ENCODE peak calls at places on chromosome 1, in four cellular contexts. Z is H9, M is hepatocyte, O is uterus. J is an unnamed sample.

GRCh38 chr1:102182603-102183260 is 186.0 kb upstream of the OLFM3 start:
- DNase-seq in M (no peak), Z (no peak), O (no peak), J (no peak)

GRCh38 chr1:184889902-184890301 is 84.4 kb downstream of the NIBAN1 start:
- DNase-seq in O (no peak), Z (no peak), M (no peak), J (no peak)

GRCh38 chr1:44676484-44677200 is 2.1 kb downstream of the ARMH1 start:
- DNase-seq in M (no peak), Z (no peak), O (no peak), J (no peak)

GRCh38 chr1:53276153-53276901 is 38.0 kb upstream of the MAGOH start:
- DNase-seq in M (no peak), Z (no peak), O (no peak), J (no peak)

GRCh38 chr1:63642901-63643300 is 49.7 kb downstream of the PGM1 start:
- DNase-seq in M (no peak), O (no peak), Z (no peak), J (no peak)

GRCh38 chr1:210597555-210598134 is 268.9 kb downstream of the HHAT start:
- DNase-seq in O (no peak), Z (no peak), M (peak), J (no peak)

GRCh38 chr1:111819566-111819965 is 63.9 kb downstream of the DDX20 start:
- DNase-seq in Z (no peak), M (no peak), O (no peak), J (no peak)

GRCh38 chr1:240500681-240501080 is 111.3 kb downstream of the GREM2 start:
- DNase-seq in O (no peak), Z (no peak), M (no peak), J (no peak)

GRCh38 chr1:208535518-208535917 is 291.3 kb upstream of the PLXNA2 start:
- DNase-seq in O (no peak), M (no peak), Z (no peak), J (no peak)

GRCh38 chr1:19139711-19140110 is 70.4 kb downstream of the UBR4 start:
- DNase-seq in Z (no peak), O (no peak), M (no peak), J (no peak)

GRCh38 chr1:156905176-156905575 is 11.7 kb downstream of the PEAR1 start:
- DNase-seq in O (no peak), Z (no peak), M (no peak), J (no peak)

GRCh38 chr1:218351617-218352438 is 6.7 kb downstream of the TGFB2 start:
- DNase-seq in Z (peak), M (no peak), O (peak), J (no peak)

GRCh38 chr1:59751801-59752200 is 62.9 kb upstream of the HOOK1 start:
- DNase-seq in M (no peak), O (no peak), Z (no peak), J (no peak)

GRCh38 chr1:238258510-238258909 is 367.8 kb upstream of the ZP4 start:
- DNase-seq in Z (no peak), M (no peak), O (no peak), J (no peak)

GRCh38 chr1:15051898-15052528 is 101.5 kb upstream of the TMEM51 start:
- DNase-seq in M (no peak), Z (no peak), O (no peak), J (no peak)

GRCh38 chr1:110102081-110102480 is 10.2 kb upstream of the UBL4B start:
- DNase-seq in M (no peak), Z (no peak), O (no peak), J (no peak)
- H3K27ac ChIP-seq in M (no peak), Z (no peak), O (no peak), J (no peak)

DNA sequence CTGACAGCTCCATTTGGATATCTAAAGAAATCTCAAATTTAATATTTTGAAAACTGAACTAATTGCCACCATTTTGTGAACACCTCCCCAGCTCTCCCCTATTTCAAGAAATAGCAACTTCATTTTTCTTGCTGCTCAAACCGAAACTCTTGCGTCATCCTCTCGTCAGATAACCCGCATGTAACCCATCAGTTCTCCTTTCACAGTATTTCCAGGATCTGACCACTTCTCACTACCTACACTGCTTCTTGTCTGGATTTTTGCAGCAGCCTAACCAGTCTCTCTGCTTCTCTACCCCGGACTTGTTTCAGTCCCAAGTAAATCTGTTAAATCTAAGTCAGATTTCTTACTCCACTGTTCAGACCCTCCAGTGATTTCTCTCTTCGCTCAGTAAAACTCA is 75.6 kb downstream of the MTR start:
- DNase-seq in Z (no peak), M (no peak), O (no peak), J (no peak)
- H3K27ac ChIP-seq in Z (no peak), M (peak), O (no peak), J (no peak)

GRCh38 chr1:109319114-109319513 is 12.3 kb upstream of the MYBPHL start:
- DNase-seq in M (no peak), O (no peak), Z (no peak), J (no peak)

GRCh38 chr1:109315288-109315687 is 8.5 kb upstream of the MYBPHL start:
- DNase-seq in O (no peak), M (no peak), Z (no peak), J (no peak)

GRCh38 chr1:109312246-109312645 is 5.4 kb upstream of the MYBPHL start:
- DNase-seq in M (no peak), Z (no peak), O (no peak), J (no peak)

GRCh38 chr1:109312978-109313775 is 6.4 kb upstream of the MYBPHL start:
- DNase-seq in O (no peak), Z (no peak), M (no peak), J (no peak)

DNA sequence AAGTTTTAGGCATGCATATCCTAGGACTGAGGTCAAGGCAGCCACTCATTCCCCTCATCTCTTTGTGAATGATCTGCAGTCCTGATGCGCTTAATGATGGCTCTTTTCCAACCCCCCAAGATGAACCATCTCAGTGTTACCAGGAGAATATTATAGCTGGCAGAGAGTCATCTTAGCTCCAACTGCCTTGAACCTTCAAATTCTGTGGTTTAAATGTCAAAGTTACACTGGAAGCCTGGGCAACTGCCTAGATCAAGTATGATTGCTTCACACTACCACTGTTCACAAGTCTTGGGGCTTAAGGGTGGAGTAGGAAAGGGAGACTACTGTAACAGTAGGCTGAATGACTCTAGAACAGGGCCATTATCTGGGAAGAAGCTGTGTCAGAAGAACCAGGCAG is 8.0 kb upstream of the MYBPHL start:
- DNase-seq in O (no peak), Z (no peak), M (no peak), J (no peak)
- H3K27ac ChIP-seq in O (no peak), Z (no peak), M (no peak), J (no peak)

DNA sequence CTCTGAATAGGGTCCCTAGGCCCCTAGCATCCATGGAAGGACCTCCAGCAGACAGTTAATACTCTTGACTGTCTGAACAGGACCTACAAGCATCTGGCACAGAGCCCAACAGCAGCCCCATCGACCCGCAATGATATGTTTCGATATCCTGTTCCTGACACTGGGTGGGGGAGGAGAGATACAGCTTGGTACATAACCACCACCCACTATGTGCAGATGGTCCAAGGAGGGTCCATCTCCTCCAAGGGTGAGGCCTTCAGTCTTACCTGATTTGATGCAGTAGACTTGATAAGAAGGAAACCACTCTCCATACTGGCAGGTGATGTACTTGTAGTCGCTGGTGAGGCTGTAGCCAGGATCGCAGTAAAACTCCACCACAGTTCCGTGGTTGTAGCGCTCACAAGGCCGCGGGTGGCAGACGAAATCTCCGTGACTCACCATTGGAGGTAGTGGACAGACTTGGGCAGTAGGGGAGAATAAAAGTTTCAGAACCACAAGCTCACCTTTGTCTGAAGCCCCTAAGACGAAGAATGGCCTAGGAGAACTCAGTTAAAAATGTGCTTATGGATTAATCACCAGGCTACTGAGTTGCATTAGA is 86.0 kb upstream of the TLR5 start:
- DNase-seq in Z (peak), M (no peak), O (no peak), J (no peak)
- H3K27ac ChIP-seq in Z (no peak), M (no peak), O (no peak), J (no peak)

GRCh38 chr1:154483941-154484803 is 17.8 kb upstream of the TDRD10 start:
- DNase-seq in M (peak), O (no peak), Z (no peak), J (no peak)
- H3K27ac ChIP-seq in M (no peak), O (peak), Z (no peak), J (no peak)

GRCh38 chr1:86757272-86757984 is 53.1 kb downstream of the SH3GLB1 start:
- DNase-seq in Z (no peak), M (peak), O (peak), J (no peak)
- H3K27ac ChIP-seq in Z (no peak), M (peak), O (peak), J (no peak)

GRCh38 chr1:40784771-40785151 is 1.2 kb downstream of the KCNQ4 start:
- DNase-seq in M (no peak), O (peak), Z (no peak), J (no peak)
- H3K27ac ChIP-seq in M (no peak), O (peak), Z (no peak), J (no peak)

GRCh38 chr1:161196521-161197451 is 2.1 kb downstream of the ADAMTS4 start:
- DNase-seq in Z (no peak), O (peak), M (peak), J (no peak)
- H3K27ac ChIP-seq in Z (no peak), O (peak), M (peak), J (no peak)